ENCODE peak calls at places on chromosomes 2 and 18, in four cellular contexts. One of them, this sample, is unnamed.

GRCh38 chr2:7017621-7018260 is 100.5 kb downstream of the RNF144A start:
- DNase-seq in neural crest cell: no peak
- DNase-seq in left lung: no peak
- DNase-seq in ovary: no peak
- DNase-seq in this sample: no peak

GRCh38 chr2:55929476-55929875 is 5.9 kb upstream of the EFEMP1 start:
- DNase-seq in neural crest cell: no peak
- DNase-seq in left lung: no peak
- DNase-seq in ovary: no peak
- DNase-seq in this sample: no peak

GRCh38 chr2:73931531-73932500 is 5.1 kb downstream of the DGUOK start:
- DNase-seq in neural crest cell: no peak
- DNase-seq in left lung: no peak
- DNase-seq in ovary: no peak
- DNase-seq in this sample: no peak

GRCh38 chr2:84038866-84039265 is 420.2 kb downstream of the SUCLG1 start:
- DNase-seq in neural crest cell: no peak
- DNase-seq in left lung: no peak
- DNase-seq in ovary: no peak
- DNase-seq in this sample: no peak

GRCh38 chr18:9569178-9569577 is 45.2 kb downstream of the PPP4R1 start:
- DNase-seq in neural crest cell: no peak
- DNase-seq in left lung: no peak
- DNase-seq in ovary: no peak
- DNase-seq in this sample: no peak

GRCh38 chr2:3611611-3612010 is 16.7 kb downstream of the COLEC11 start:
- DNase-seq in neural crest cell: no peak
- DNase-seq in left lung: no peak
- DNase-seq in ovary: no peak
- DNase-seq in this sample: no peak

GRCh38 chr2:27255660-27256059 is 7.2 kb downstream of the SLC30A3 start:
- DNase-seq in neural crest cell: no peak
- DNase-seq in left lung: no peak
- DNase-seq in ovary: no peak
- DNase-seq in this sample: no peak

GRCh38 chr2:234368861-234369261 is 128.0 kb downstream of the ARL4C start:
- DNase-seq in neural crest cell: no peak
- DNase-seq in left lung: peak; percentile 47
- DNase-seq in ovary: no peak
- DNase-seq in this sample: no peak

GRCh38 chr18:62328775-62329525 is 3.8 kb downstream of the TNFRSF11A start:
- DNase-seq in neural crest cell: no peak
- DNase-seq in left lung: no peak
- DNase-seq in ovary: no peak
- DNase-seq in this sample: no peak

GRCh38 chr2:171703574-171704347 is 16.5 kb downstream of the DYNC1I2 start:
- DNase-seq in neural crest cell: no peak
- DNase-seq in left lung: no peak
- DNase-seq in ovary: no peak
- DNase-seq in this sample: no peak

GRCh38 chr2:180177534-180177933 is 170.4 kb upstream of the CWC22 start:
- DNase-seq in neural crest cell: no peak
- DNase-seq in left lung: no peak
- DNase-seq in ovary: no peak
- DNase-seq in this sample: no peak

GRCh38 chr18:22609642-22610041 is 191.9 kb upstream of the CTAGE1 start:
- DNase-seq in neural crest cell: no peak
- DNase-seq in left lung: no peak
- DNase-seq in ovary: no peak
- DNase-seq in this sample: no peak

GRCh38 chr2:210528716-210529115 is 27.7 kb upstream of the CPS1 start:
- DNase-seq in neural crest cell: no peak
- DNase-seq in left lung: no peak
- DNase-seq in ovary: no peak
- DNase-seq in this sample: no peak

GRCh38 chr2:157897106-157897971 is 21.2 kb upstream of the ACVR1 start:
- DNase-seq in neural crest cell: no peak
- DNase-seq in left lung: no peak
- DNase-seq in ovary: no peak
- DNase-seq in this sample: no peak

GRCh38 chr2:25976884-25977741 is 5.2 kb downstream of the KIF3C start:
- DNase-seq in neural crest cell: no peak
- DNase-seq in left lung: no peak
- DNase-seq in ovary: no peak
- DNase-seq in this sample: no peak

GRCh38 chr2:8527031-8527430 is 154.8 kb upstream of the ID2 start:
- DNase-seq in neural crest cell: no peak
- DNase-seq in left lung: no peak
- DNase-seq in ovary: no peak
- DNase-seq in this sample: no peak

GRCh38 chr2:234681206-234681605 is 184.3 kb upstream of the ARL4C start:
- DNase-seq in neural crest cell: no peak
- DNase-seq in left lung: no peak
- DNase-seq in ovary: no peak
- DNase-seq in this sample: no peak

GRCh38 chr2:42957109-42958035 is 165.0 kb upstream of the HAAO start:
- DNase-seq in neural crest cell: no peak
- DNase-seq in left lung: no peak
- DNase-seq in ovary: no peak
- DNase-seq in this sample: no peak

GRCh38 chr18:36464126-36464651 is 166.7 kb downstream of the FHOD3 start:
- DNase-seq in neural crest cell: no peak
- DNase-seq in left lung: no peak
- DNase-seq in ovary: no peak
- DNase-seq in this sample: no peak

GRCh38 chr18:54127759-54128378 is 96.6 kb downstream of the MBD2 start:
- DNase-seq in neural crest cell: peak; percentile 48
- DNase-seq in left lung: no peak
- DNase-seq in ovary: no peak
- DNase-seq in this sample: no peak

GRCh38 chr2:2116657-2117056 is 214.4 kb downstream of the MYT1L start:
- DNase-seq in neural crest cell: no peak
- DNase-seq in left lung: no peak
- DNase-seq in ovary: no peak
- DNase-seq in this sample: no peak

GRCh38 chr2:45274190-45274926 is 265.1 kb upstream of the SIX2 start:
- DNase-seq in neural crest cell: no peak
- DNase-seq in left lung: no peak
- DNase-seq in ovary: no peak
- DNase-seq in this sample: no peak

GRCh38 chr2:12501469-12502147 is 215.1 kb upstream of the TRIB2 start:
- DNase-seq in neural crest cell: no peak
- DNase-seq in left lung: peak; percentile 49
- DNase-seq in ovary: no peak
- DNase-seq in this sample: no peak

GRCh38 chr2:48440103-48440390 is 89.9 kb upstream of the STON1 start:
- DNase-seq in neural crest cell: no peak
- DNase-seq in left lung: no peak
- DNase-seq in ovary: no peak
- DNase-seq in this sample: no peak

GRCh38 chr2:235008584-235009044 is 56.8 kb downstream of the SH3BP4 start:
- DNase-seq in neural crest cell: no peak
- DNase-seq in left lung: no peak
- DNase-seq in ovary: no peak
- DNase-seq in this sample: no peak

GRCh38 chr2:238157506-238158017 is 1.2 kb upstream of the ERFE start:
- DNase-seq in neural crest cell: no peak
- DNase-seq in left lung: no peak
- DNase-seq in ovary: no peak
- DNase-seq in this sample: no peak

GRCh38 chr2:109112-109809 is 63.0 kb upstream of the FAM110C start:
- DNase-seq in neural crest cell: no peak
- DNase-seq in left lung: no peak
- DNase-seq in ovary: no peak
- DNase-seq in this sample: no peak

GRCh38 chr2:584863-585823 is 92.1 kb downstream of the TMEM18 start:
- DNase-seq in neural crest cell: no peak
- DNase-seq in left lung: no peak
- DNase-seq in ovary: no peak
- DNase-seq in this sample: no peak

DNA sequence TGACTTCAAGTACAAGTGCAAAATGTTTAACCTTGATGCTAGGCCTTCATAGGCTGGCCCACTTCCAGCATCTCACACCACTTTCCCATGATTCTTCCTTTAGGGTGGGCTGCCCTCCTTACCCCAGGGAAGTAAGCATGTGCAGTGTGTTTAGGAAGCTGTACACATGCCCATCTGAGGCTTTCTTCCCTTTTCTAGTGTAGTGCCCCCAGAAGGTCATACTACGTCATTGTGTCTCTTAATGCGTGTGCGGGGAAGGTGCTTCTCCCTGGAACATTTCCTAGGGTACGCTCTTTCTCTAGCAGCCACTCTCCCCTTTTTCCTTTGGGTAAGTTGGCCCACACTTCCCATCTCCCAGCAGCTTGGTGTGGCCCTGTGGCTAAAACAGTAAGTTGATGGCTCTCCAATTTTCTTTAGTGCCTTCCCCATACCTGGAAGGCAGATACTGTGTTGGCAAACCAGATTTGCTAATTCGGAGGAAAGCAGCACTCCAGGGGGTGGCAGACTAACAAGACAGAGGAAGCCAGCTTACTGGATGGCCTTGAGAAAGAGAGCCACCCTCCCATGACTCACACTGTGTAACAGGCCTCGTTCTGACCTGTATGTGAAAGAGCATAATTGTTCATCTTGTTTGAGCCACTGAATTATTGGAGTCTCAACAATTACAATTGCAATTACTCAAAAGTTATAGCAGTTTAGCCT is 1.1 kb upstream of the SULT6B1 start:
- DNase-seq in neural crest cell: no peak
- DNase-seq in left lung: no peak
- DNase-seq in ovary: peak; percentile 68
- DNase-seq in this sample: no peak
- TF ChIP-seq CTCF in neural crest cell: no peak
- TF ChIP-seq CTCF in left lung: no peak
- TF ChIP-seq CTCF in ovary: no peak
- TF ChIP-seq CTCF in this sample: no peak

GRCh38 chr2:183072177-183072576 is 6.4 kb upstream of the DUSP19 start:
- DNase-seq in neural crest cell: no peak
- DNase-seq in left lung: no peak
- DNase-seq in ovary: no peak
- DNase-seq in this sample: no peak

GRCh38 chr2:183068561-183068960 is 10.0 kb upstream of the DUSP19 start:
- DNase-seq in neural crest cell: no peak
- DNase-seq in left lung: no peak
- DNase-seq in ovary: no peak
- DNase-seq in this sample: no peak

GRCh38 chr2:183069174-183069573 is 9.4 kb upstream of the DUSP19 start:
- DNase-seq in neural crest cell: no peak
- DNase-seq in left lung: no peak
- DNase-seq in ovary: no peak
- DNase-seq in this sample: no peak

GRCh38 chr2:183070942-183071844 is 7.4 kb upstream of the DUSP19 start:
- DNase-seq in neural crest cell: peak; percentile 44
- DNase-seq in left lung: no peak
- DNase-seq in ovary: no peak
- DNase-seq in this sample: no peak
- TF ChIP-seq CTCF in neural crest cell: peak; percentile 61
- TF ChIP-seq CTCF in left lung: peak; percentile 52
- TF ChIP-seq CTCF in ovary: no peak
- TF ChIP-seq CTCF in this sample: no peak

GRCh38 chr2:38523728-38524437 is 78.8 kb downstream of the HNRNPLL start:
- DNase-seq in neural crest cell: no peak
- DNase-seq in left lung: no peak
- DNase-seq in ovary: no peak
- DNase-seq in this sample: no peak
- TF ChIP-seq CTCF in neural crest cell: peak; percentile 39
- TF ChIP-seq CTCF in left lung: no peak
- TF ChIP-seq CTCF in ovary: no peak
- TF ChIP-seq CTCF in this sample: no peak

GRCh38 chr2:63698825-63699548 is 110.2 kb downstream of the MDH1 start:
- DNase-seq in neural crest cell: no peak
- DNase-seq in left lung: peak; percentile 64
- DNase-seq in ovary: peak; percentile 18
- DNase-seq in this sample: peak; percentile 40
- TF ChIP-seq CTCF in neural crest cell: peak; percentile 59
- TF ChIP-seq CTCF in left lung: peak; percentile 12
- TF ChIP-seq CTCF in ovary: no peak
- TF ChIP-seq CTCF in this sample: no peak